ENCODE peak calls at places on chromosomes 11 and 22, in seven cellular contexts. P is amniotic stem cell; A is stimulated activated CD4-positive, alpha-beta T cell treated with anti-CD3 and anti-CD28 coated beads, Interleukin-12 subunit alpha, Interleukin-12 subunit beta, amount 100 ng/mL, for 4 hours; C is astrocyte of the spinal cord; T is IMR-90; G is activated CD4-positive, alpha-beta T cell treated with anti-CD3 and anti-CD28 coated beads for 36 hours; B is pancreas. O is an unnamed sample.
A peak's percentile ranks its signal among the peaks of the same experiment; 100 is the strongest.

GRCh38 chr11:119106564-119107537 is at the start of gene C2CD2L:
- DNase-seq in B (peak; percentile 84), C (peak; percentile 92), G (peak; percentile 95), T (peak; percentile 83), A (peak; percentile 86), P (peak; percentile 75), O (peak; percentile 96)

GRCh38 chr22:25680949-25681348 is 61.0 kb upstream of the MYO18B start:
- DNase-seq in P (no peak), G (peak; percentile 9), B (no peak), T (no peak), C (peak; percentile 18), A (no peak), O (no peak)

GRCh38 chr11:66432597-66432996 is 6.1 kb downstream of the MRPL11 start:
- DNase-seq in T (no peak), P (no peak), G (no peak), A (no peak), C (no peak), B (no peak), O (no peak)

GRCh38 chr11:134439181-134439580 is 27.1 kb upstream of the B3GAT1 start:
- DNase-seq in G (peak; percentile 9), T (no peak), B (no peak), P (no peak), C (no peak), A (no peak), O (peak; percentile 46)

GRCh38 chr11:125102544-125102943 is 8.9 kb downstream of the TMEM218 start:
- DNase-seq in B (no peak), T (peak; percentile 24), P (no peak), A (no peak), G (no peak), C (no peak), O (no peak)

GRCh38 chr22:35564975-35565867 is 24.6 kb downstream of the RASD2 start:
- DNase-seq in C (peak; percentile 69), G (no peak), P (no peak), A (no peak), B (no peak), T (peak; percentile 78), O (no peak)

GRCh38 chr11:70908223-70908622 is 344.2 kb downstream of the SHANK2 start:
- DNase-seq in A (no peak), T (no peak), G (no peak), C (no peak), P (no peak), B (no peak), O (peak; percentile 90)

GRCh38 chr11:15095736-15096228 is 18.9 kb upstream of the INSC start:
- DNase-seq in G (no peak), T (no peak), A (no peak), B (no peak), P (no peak), C (no peak), O (no peak)

GRCh38 chr11:20397281-20397680 is 9.8 kb downstream of the PRMT3 start:
- DNase-seq in G (peak; percentile 34), P (peak; percentile 50), A (no peak), B (no peak), C (peak; percentile 56), T (peak; percentile 57), O (no peak)

O was measured in sigmoid colon.